ENCODE peak calls at places on chromosomes 5 and 9, in seven cellular contexts. J is heart left ventricle, L is astrocyte, X is fibroblast of the aortic adventitia, B is HCT116, I is right atrium auricular region, H is pancreas. K is an unnamed sample.
A peak's percentile ranks its signal among the peaks of the same experiment; 100 is the strongest.

GRCh38 chr5:60516688-60517087 is 183.3 kb downstream of the DEPDC1B start:
- DNase-seq in J (no peak), L (no peak), X (no peak), B (no peak), I (no peak), H (no peak), K (no peak)

GRCh38 chr9:104682642-104683041 is 11.7 kb upstream of the OR13D1 start:
- DNase-seq in J (no peak), L (peak; percentile 22), X (peak; percentile 72), B (peak; percentile 53), I (no peak), H (no peak), K (no peak)

GRCh38 chr5:151063590-151063989 is 17.2 kb downstream of the TNIP1 start:
- DNase-seq in J (no peak), L (peak; percentile 19), X (no peak), B (no peak), I (no peak), H (no peak), K (no peak)

GRCh38 chr9:123329329-123329955 is 26.6 kb upstream of the CRB2 start:
- DNase-seq in J (no peak), L (no peak), X (no peak), B (no peak), I (no peak), H (no peak), K (no peak)

GRCh38 chr5:180623411-180623834 is 26.0 kb downstream of the FLT4 start:
- DNase-seq in J (no peak), L (no peak), X (no peak), B (no peak), I (no peak), H (no peak), K (no peak)

GRCh38 chr9:106864533-106865143 is 1.7 kb downstream of the ZNF462 start:
- DNase-seq in J (no peak), L (peak; percentile 56), X (peak; percentile 63), B (no peak), I (no peak), H (no peak), K (no peak)

GRCh38 chr5:67206381-67207328 is 10.1 kb upstream of the CD180 start:
- DNase-seq in J (no peak), L (peak; percentile 97), X (peak; percentile 62), B (peak; percentile 82), I (no peak), H (peak; percentile 25), K (no peak)

GRCh38 chr9:76704601-76705204 is 59.5 kb upstream of the PCA3 start:
- DNase-seq in J (no peak), L (peak; percentile 88), X (peak; percentile 98), B (peak; percentile 80), I (no peak), H (peak; percentile 18), K (no peak)

GRCh38 chr5:10452768-10453331 is 11.2 kb downstream of the ROPN1L start:
- DNase-seq in J (no peak), L (peak; percentile 84), X (peak; percentile 94), B (peak; percentile 70), I (no peak), H (no peak), K (no peak)

GRCh38 chr9:7879551-7880245 is 80.1 kb upstream of the DMAC1 start:
- DNase-seq in J (no peak), L (no peak), X (no peak), B (no peak), I (no peak), H (no peak), K (no peak)

GRCh38 chr5:148455055-148455675 is 71.4 kb downstream of the FBXO38 start:
- DNase-seq in J (no peak), L (peak; percentile 35), X (no peak), B (no peak), I (no peak), H (no peak), K (no peak)

GRCh38 chr5:113050606-113051391 is 74.2 kb downstream of the DCP2 start:
- DNase-seq in J (no peak), L (peak; percentile 88), X (peak; percentile 84), B (no peak), I (no peak), H (no peak), K (no peak)

GRCh38 chr5:10329421-10329807 is 21.7 kb upstream of the CMBL start:
- DNase-seq in J (no peak), L (no peak), X (no peak), B (no peak), I (no peak), H (no peak), K (no peak)

GRCh38 chr5:31144364-31144763 is 49.1 kb upstream of the CDH6 start:
- DNase-seq in J (no peak), L (no peak), X (no peak), B (no peak), I (no peak), H (no peak), K (no peak)

GRCh38 chr9:92292338-92293074 is 991 bp downstream of the IARS1 start:
- DNase-seq in J (no peak), L (no peak), X (peak; percentile 19), B (no peak), I (no peak), H (no peak), K (no peak)

GRCh38 chr5:1564824-1565736 is 41.3 kb upstream of the LPCAT1 start:
- DNase-seq in J (peak; percentile 54), L (no peak), X (no peak), B (no peak), I (no peak), H (no peak), K (no peak)

GRCh38 chr9:4678679-4679267 is 596 bp upstream of the CDC37L1 start:
- DNase-seq in J (no peak), L (no peak), X (peak; percentile 58), B (no peak), I (no peak), H (no peak), K (no peak)

DNA sequence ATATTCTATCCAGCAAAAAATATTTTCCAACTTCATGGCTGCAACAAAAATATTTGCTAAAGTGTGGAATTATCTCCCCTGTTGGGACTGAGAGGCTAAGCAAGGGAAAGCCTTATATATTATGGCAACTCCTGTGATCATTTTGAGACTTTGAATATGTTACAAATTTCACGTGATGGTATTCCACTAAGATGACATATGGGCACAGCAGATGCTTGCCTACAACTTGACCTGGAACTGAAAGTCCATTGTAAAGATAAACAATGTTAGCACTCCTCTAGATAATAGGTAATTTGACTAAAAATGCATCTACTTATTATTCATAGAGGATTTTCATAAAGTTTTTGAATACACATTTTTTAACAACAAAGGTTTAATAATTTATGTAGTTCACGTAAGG is 1141.5 kb upstream of the CDH6 start:
- DNase-seq in J (no peak), L (no peak), X (no peak), B (no peak), I (no peak), H (no peak), K (no peak)
- TF ChIP-seq CTCF in J (no peak), L (no peak), X (no peak), B (no peak), I (no peak), H (no peak), K (no peak)

GRCh38 chr9:2663486-2663885 is 41.9 kb downstream of the VLDLR start:
- DNase-seq in J (no peak), L (no peak), X (no peak), B (no peak), I (no peak), H (no peak), K (peak; percentile 16)

GRCh38 chr9:2666569-2666968 is 45.0 kb downstream of the VLDLR start:
- DNase-seq in J (no peak), L (no peak), X (no peak), B (no peak), I (no peak), H (no peak), K (no peak)

GRCh38 chr9:2663886-2664674 is 42.5 kb downstream of the VLDLR start:
- DNase-seq in J (no peak), L (no peak), X (no peak), B (no peak), I (no peak), H (no peak), K (no peak)

GRCh38 chr9:2664675-2665065 is 43.1 kb downstream of the VLDLR start:
- DNase-seq in J (no peak), L (no peak), X (no peak), B (no peak), I (no peak), H (no peak), K (no peak)

DNA sequence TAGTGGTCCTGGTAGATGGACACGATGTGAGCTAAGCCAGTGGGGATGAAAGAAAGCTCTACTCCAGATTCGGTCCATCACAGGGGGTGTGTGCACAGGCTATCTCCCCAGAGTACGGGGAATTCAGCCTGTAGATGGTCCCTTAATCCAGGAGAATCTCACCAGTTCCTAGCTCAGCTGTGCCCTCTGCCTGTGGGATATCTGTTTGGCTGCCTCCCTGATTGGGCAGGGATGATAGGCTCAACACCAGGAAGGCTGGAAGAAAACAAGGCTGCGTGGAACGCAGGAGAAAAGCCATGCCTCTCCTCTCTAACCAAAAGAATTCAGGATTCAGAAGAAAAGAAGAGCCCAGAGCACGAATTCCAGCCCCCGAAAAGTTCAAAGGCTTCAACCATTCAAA is 40.9 kb downstream of the VLDLR start:
- DNase-seq in J (no peak), L (no peak), X (no peak), B (no peak), I (no peak), H (peak; percentile 36), K (no peak)
- TF ChIP-seq CTCF in J (no peak), L (no peak), X (no peak), B (peak; percentile 28), I (no peak), H (no peak), K (no peak)

GRCh38 chr9:114033397-114034103 is 44.5 kb downstream of the AMBP start:
- DNase-seq in J (no peak), L (no peak), X (peak; percentile 19), B (no peak), I (peak; percentile 59), H (peak; percentile 33), K (no peak)
- TF ChIP-seq CTCF in J (peak; percentile 63), L (peak; percentile 22), X (peak; percentile 56), B (peak; percentile 36), I (peak; percentile 77), H (peak; percentile 18), K (peak; percentile 77)

GRCh38 chr5:139861889-139862207 is 66.2 kb downstream of the PSD2 start:
- DNase-seq in J (no peak), L (no peak), X (no peak), B (no peak), I (no peak), H (no peak), K (no peak)

GRCh38 chr5:139862313-139862712 is 66.7 kb downstream of the PSD2 start:
- DNase-seq in J (no peak), L (peak; percentile 57), X (peak; percentile 20), B (no peak), I (no peak), H (no peak), K (no peak)

GRCh38 chr5:139863855-139864558 is 68.4 kb downstream of the PSD2 start:
- DNase-seq in J (peak; percentile 73), L (peak; percentile 13), X (peak; percentile 64), B (no peak), I (peak; percentile 80), H (peak; percentile 71), K (peak; percentile 62)

GRCh38 chr5:139863361-139863760 is 67.8 kb downstream of the PSD2 start:
- DNase-seq in J (peak; percentile 82), L (no peak), X (peak; percentile 24), B (no peak), I (peak; percentile 68), H (no peak), K (peak; percentile 82)

DNA sequence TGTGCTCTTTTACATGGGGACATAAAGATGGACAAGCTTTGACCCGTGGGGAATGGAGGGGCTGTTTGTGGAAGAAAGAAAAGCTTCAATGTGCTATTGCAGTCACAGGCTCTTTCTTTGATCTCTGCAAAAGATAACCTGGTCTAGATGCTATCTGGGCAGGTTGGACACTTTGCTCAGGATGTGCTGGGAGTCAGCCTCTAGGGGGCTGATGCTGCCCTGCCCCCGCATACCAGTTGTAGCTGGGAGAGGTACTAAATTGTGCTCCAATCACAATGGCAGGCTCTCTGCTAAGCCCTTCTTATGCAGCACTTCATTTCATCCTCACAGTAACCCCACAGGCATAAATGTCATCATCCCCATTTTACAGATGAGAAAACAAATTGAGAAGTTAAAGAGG is 67.2 kb downstream of the PSD2 start:
- DNase-seq in J (no peak), L (no peak), X (no peak), B (no peak), I (no peak), H (no peak), K (no peak)
- TF ChIP-seq CTCF in J (no peak), L (peak; percentile 9), X (peak; percentile 15), B (peak; percentile 43), I (no peak), H (no peak), K (no peak)